ENCODE peak calls at places on chromosomes 3 and 15, in ten cellular contexts. Q is neural progenitor cell; N is A172; C is BJ; B is GM23338; P is iPS DF 19.7; I is globus pallidus; X is iris pigment epithelial cell; O is activated naive CD8-positive, alpha-beta T cell treated with anti-CD3 and anti-CD28 coated beads for 36 hours; A is stomach. Z is an unnamed sample.

GRCh38 chr3:129276385-129276784 is 2.3 kb upstream of the HMCES start:
- DNase-seq in Q (no peak), N (no peak), C (no peak), B (no peak), P (no peak), I (no peak), X (no peak), O (peak; percentile 65), A (no peak), Z (no peak)

GRCh38 chr3:133838916-133839800 is 33.5 kb downstream of the SRPRB start:
- DNase-seq in Q (no peak), N (no peak), C (no peak), B (no peak), P (no peak), I (no peak), X (no peak), O (no peak), A (no peak), Z (no peak)

GRCh38 chr3:195768831-195769303 is 42.9 kb downstream of the MUC4 start:
- DNase-seq in Q (no peak), N (peak; percentile 72), C (no peak), B (no peak), P (no peak), I (no peak), X (no peak), O (no peak), A (no peak), Z (no peak)

GRCh38 chr3:104943931-104944330 is 422.8 kb upstream of the ALCAM start:
- DNase-seq in Q (no peak), N (no peak), C (no peak), B (no peak), P (no peak), I (no peak), X (no peak), O (no peak), A (no peak), Z (no peak)

GRCh38 chr15:70094690-70095311 is 2.9 kb downstream of the TLE3 start:
- DNase-seq in Q (no peak), N (no peak), C (no peak), B (no peak), P (no peak), I (no peak), X (peak; percentile 37), O (no peak), A (no peak), Z (peak; percentile 51)

GRCh38 chr3:66463734-66464511 is 36.9 kb downstream of the LRIG1 start:
- DNase-seq in Q (no peak), N (no peak), C (no peak), B (no peak), P (no peak), I (no peak), X (no peak), O (no peak), A (no peak), Z (no peak)

GRCh38 chr3:117488983-117489382 is 779.4 kb downstream of the TUSC7 start:
- DNase-seq in Q (no peak), N (no peak), C (no peak), B (peak; percentile 51), P (no peak), I (no peak), X (no peak), O (no peak), A (no peak), Z (no peak)

GRCh38 chr3:66431494-66431893 is 69.3 kb downstream of the LRIG1 start:
- DNase-seq in Q (no peak), N (peak; percentile 58), C (peak; percentile 37), B (no peak), P (no peak), I (no peak), X (peak; percentile 75), O (no peak), A (no peak), Z (no peak)

GRCh38 chr3:58565621-58566397 is 11.4 kb downstream of the FAM107A start:
- DNase-seq in Q (peak; percentile 52), N (no peak), C (no peak), B (peak; percentile 88), P (no peak), I (no peak), X (no peak), O (no peak), A (no peak), Z (no peak)